ENCODE peak calls at places on chromosomes 6 and 20, in ten cellular contexts. X is heart right ventricle; V is Calu3; E is A549; P is CD8-positive, alpha-beta T cell; R is type B pancreatic cell; H is GM20000; Z is lung; O is HepG2; D is AG04450. U is an unnamed sample.

GRCh38 chr6:81894286-81894685 is 141.8 kb upstream of the TENT5A start:
- DNase-seq in X (peak; percentile 26), V (no peak), E (no peak), P (no peak), R (no peak), H (no peak), Z (no peak), O (no peak), D (peak; percentile 43), U (no peak)

GRCh38 chr20:16785221-16785620 is 37.1 kb downstream of the OTOR start:
- DNase-seq in X (no peak), V (no peak), E (no peak), P (no peak), R (no peak), H (no peak), Z (no peak), O (no peak), D (no peak), U (no peak)

GRCh38 chr6:35213161-35213823 is 464 bp upstream of the SCUBE3 start:
- DNase-seq in X (no peak), V (no peak), E (no peak), P (no peak), R (peak; percentile 76), H (no peak), Z (no peak), O (no peak), D (no peak), U (peak; percentile 76)

GRCh38 chr20:18056174-18057105 is 1.3 kb downstream of the OVOL2 start:
- DNase-seq in X (no peak), V (peak; percentile 33), E (no peak), P (no peak), R (no peak), H (peak; percentile 65), Z (peak; percentile 31), O (no peak), D (no peak), U (no peak)

GRCh38 chr20:56200456-56200855 is 48.1 kb upstream of the MC3R start:
- DNase-seq in X (no peak), V (no peak), E (no peak), P (no peak), R (no peak), H (no peak), Z (no peak), O (peak; percentile 10), D (no peak), U (no peak)

GRCh38 chr6:139530551-139530950 is 156.1 kb upstream of the CITED2 start:
- DNase-seq in X (no peak), V (no peak), E (no peak), P (no peak), R (no peak), H (no peak), Z (no peak), O (no peak), D (no peak), U (no peak)

GRCh38 chr6:83770910-83771309 is 62.0 kb upstream of the SNAP91 start:
- DNase-seq in X (no peak), V (no peak), E (no peak), P (no peak), R (no peak), H (peak; percentile 9), Z (no peak), O (no peak), D (no peak), U (no peak)

GRCh38 chr6:43780293-43780692 is 10.3 kb downstream of the VEGFA start:
- DNase-seq in X (no peak), V (no peak), E (no peak), P (no peak), R (no peak), H (no peak), Z (no peak), O (no peak), D (no peak), U (no peak)

GRCh38 chr6:148217051-148217450 is 125.6 kb upstream of the SASH1 start:
- DNase-seq in X (no peak), V (no peak), E (no peak), P (no peak), R (no peak), H (no peak), Z (no peak), O (no peak), D (no peak), U (no peak)

GRCh38 chr6:11822346-11822745 is 43.7 kb upstream of the ADTRP start:
- DNase-seq in X (no peak), V (no peak), E (no peak), P (no peak), R (no peak), H (no peak), Z (no peak), O (no peak), D (no peak), U (no peak)
- TF ChIP-seq CTCF in X (peak; percentile 47), V (no peak), E (no peak), P (no peak), R (no peak), H (no peak), Z (no peak), O (peak; percentile 46), D (no peak), U (no peak)

GRCh38 chr20:63958471-63958870 is 2.3 kb upstream of the UCKL1 start:
- DNase-seq in X (no peak), V (no peak), E (no peak), P (no peak), R (no peak), H (no peak), Z (no peak), O (no peak), D (no peak), U (no peak)

GRCh38 chr20:63956664-63957003 is 418 bp upstream of the UCKL1 start:
- DNase-seq in X (no peak), V (no peak), E (no peak), P (no peak), R (no peak), H (no peak), Z (no peak), O (no peak), D (no peak), U (no peak)

GRCh38 chr20:63955846-63956663 is at the start of gene UCKL1:
- DNase-seq in X (peak; percentile 92), V (peak; percentile 98), E (peak; percentile 81), P (peak; percentile 88), R (peak; percentile 92), H (peak; percentile 97), Z (peak; percentile 89), O (peak; percentile 91), D (peak; percentile 80), U (peak; percentile 84)

GRCh38 chr20:63957690-63958441 is 1.6 kb upstream of the UCKL1 start:
- DNase-seq in X (no peak), V (no peak), E (no peak), P (no peak), R (no peak), H (no peak), Z (no peak), O (peak; percentile 59), D (no peak), U (no peak)

GRCh38 chr20:63957004-63957689 is 931 bp upstream of the UCKL1 start:
- DNase-seq in X (peak; percentile 61), V (peak; percentile 77), E (peak; percentile 87), P (peak; percentile 65), R (no peak), H (peak; percentile 78), Z (peak; percentile 64), O (peak; percentile 85), D (no peak), U (peak; percentile 49)
- TF ChIP-seq CTCF in X (no peak), V (no peak), E (no peak), P (no peak), R (peak; percentile 21), H (no peak), Z (no peak), O (peak; percentile 55), D (peak; percentile 10), U (peak; percentile 39)

GRCh38 chr6:33429745-33430042 is 9.8 kb downstream of the SYNGAP1 start:
- DNase-seq in X (no peak), V (no peak), E (no peak), P (no peak), R (no peak), H (no peak), Z (no peak), O (no peak), D (no peak), U (no peak)

GRCh38 chr6:33427585-33428218 is 7.8 kb downstream of the SYNGAP1 start:
- DNase-seq in X (peak; percentile 51), V (peak; percentile 75), E (peak; percentile 51), P (peak; percentile 69), R (no peak), H (peak; percentile 81), Z (no peak), O (no peak), D (no peak), U (no peak)

GRCh38 chr6:33430334-33430733 is 10.5 kb downstream of the SYNGAP1 start:
- DNase-seq in X (no peak), V (no peak), E (no peak), P (no peak), R (no peak), H (no peak), Z (no peak), O (no peak), D (no peak), U (no peak)

GRCh38 chr6:33428219-33428890 is 8.5 kb downstream of the SYNGAP1 start:
- DNase-seq in X (no peak), V (peak; percentile 63), E (peak; percentile 83), P (no peak), R (no peak), H (peak; percentile 66), Z (no peak), O (peak; percentile 79), D (no peak), U (no peak)

GRCh38 chr6:33428891-33429744 is 9.3 kb downstream of the SYNGAP1 start:
- DNase-seq in X (no peak), V (no peak), E (no peak), P (no peak), R (no peak), H (no peak), Z (no peak), O (no peak), D (no peak), U (no peak)
- TF ChIP-seq CTCF in X (no peak), V (no peak), E (no peak), P (no peak), R (no peak), H (no peak), Z (no peak), O (no peak), D (no peak), U (no peak)

GRCh38 chr20:35950093-35950492 is 4.2 kb downstream of the SCAND1 start:
- DNase-seq in X (no peak), V (no peak), E (no peak), P (no peak), R (no peak), H (no peak), Z (no peak), O (no peak), D (no peak), U (no peak)

GRCh38 chr20:35944189-35944588 is 10.1 kb downstream of the SCAND1 start:
- DNase-seq in X (no peak), V (no peak), E (no peak), P (no peak), R (no peak), H (no peak), Z (no peak), O (no peak), D (no peak), U (no peak)

GRCh38 chr20:35947907-35948306 is 6.4 kb downstream of the SCAND1 start:
- DNase-seq in X (peak; percentile 21), V (no peak), E (no peak), P (no peak), R (no peak), H (no peak), Z (no peak), O (no peak), D (peak; percentile 21), U (no peak)

GRCh38 chr20:35942243-35942642 is 12.1 kb downstream of the SCAND1 start:
- DNase-seq in X (no peak), V (no peak), E (no peak), P (no peak), R (no peak), H (no peak), Z (no peak), O (no peak), D (no peak), U (no peak)

GRCh38 chr20:35947489-35947888 is 6.8 kb downstream of the SCAND1 start:
- DNase-seq in X (no peak), V (peak; percentile 41), E (peak; percentile 55), P (peak; percentile 29), R (no peak), H (peak; percentile 20), Z (no peak), O (peak; percentile 69), D (no peak), U (no peak)
- TF ChIP-seq CTCF in X (peak; percentile 28), V (peak; percentile 79), E (peak; percentile 44), P (peak; percentile 38), R (peak; percentile 52), H (peak; percentile 27), Z (no peak), O (peak; percentile 58), D (peak; percentile 24), U (peak; percentile 41)